ENCODE peak calls at places on chromosomes 11 and 22, in ten cellular contexts. E is endodermal cell, R is A549, O is right cardiac atrium, K is cardiac muscle cell, M is fibroblast of lung, Q is OCI-LY7, C is astrocyte, W is tibial nerve, Z is PC-3. P is an unnamed sample.
A peak's percentile ranks its signal among the peaks of the same experiment; 100 is the strongest.

GRCh38 chr11:123299721-123300120 is 104.7 kb upstream of the CLMP start:
- DNase-seq in E (no peak), R (no peak), O (no peak), K (no peak), M (no peak), Q (no peak), C (no peak), W (no peak), Z (no peak), P (no peak)

GRCh38 chr11:23932485-23932898 is 564.4 kb upstream of the LUZP2 start:
- DNase-seq in E (no peak), R (no peak), O (no peak), K (no peak), M (peak; percentile 31), Q (no peak), C (peak; percentile 80), W (no peak), Z (peak; percentile 4), P (peak; percentile 59)

GRCh38 chr11:69834811-69835800 is 15.9 kb upstream of the FGF3 start:
- DNase-seq in E (peak; percentile 73), R (no peak), O (no peak), K (no peak), M (no peak), Q (no peak), C (no peak), W (no peak), Z (no peak), P (no peak)

GRCh38 chr11:99554232-99554903 is 533.6 kb downstream of the CNTN5 start:
- DNase-seq in E (no peak), R (no peak), O (no peak), K (no peak), M (no peak), Q (no peak), C (no peak), W (no peak), Z (no peak), P (peak; percentile 15)

GRCh38 chr11:2799881-2800654 is 85.5 kb downstream of the CDKN1C start:
- DNase-seq in E (peak; percentile 30), R (no peak), O (peak; percentile 14), K (no peak), M (no peak), Q (no peak), C (no peak), W (peak; percentile 9), Z (no peak), P (no peak)

GRCh38 chr11:19980957-19981669 is 179.2 kb downstream of the DBX1 start:
- DNase-seq in E (no peak), R (peak; percentile 27), O (no peak), K (no peak), M (peak; percentile 86), Q (no peak), C (peak; percentile 69), W (no peak), Z (no peak), P (peak; percentile 82)

GRCh38 chr11:38791346-38791961 is 2193.4 kb upstream of the RAG2 start:
- DNase-seq in E (peak; percentile 60), R (peak; percentile 62), O (no peak), K (peak; percentile 88), M (peak; percentile 80), Q (peak; percentile 65), C (peak; percentile 47), W (no peak), Z (peak; percentile 75), P (peak; percentile 89)

GRCh38 chr11:23755769-23756168 is 741.1 kb upstream of the LUZP2 start:
- DNase-seq in E (no peak), R (no peak), O (no peak), K (no peak), M (peak; percentile 21), Q (no peak), C (no peak), W (no peak), Z (no peak), P (peak; percentile 35)

GRCh38 chr22:19576460-19577421 is 52.5 kb upstream of the CLDN5 start:
- DNase-seq in E (peak; percentile 75), R (no peak), O (peak; percentile 27), K (no peak), M (peak; percentile 15), Q (peak; percentile 4), C (peak; percentile 55), W (no peak), Z (peak; percentile 56), P (peak; percentile 12)

GRCh38 chr11:95698939-95699562 is 90.5 kb downstream of the FAM76B start:
- DNase-seq in E (no peak), R (no peak), O (no peak), K (no peak), M (no peak), Q (no peak), C (no peak), W (no peak), Z (no peak), P (no peak)

GRCh38 chr11:39341461-39341860 is 2118.0 kb downstream of the LRRC4C start:
- DNase-seq in E (no peak), R (no peak), O (no peak), K (no peak), M (no peak), Q (no peak), C (no peak), W (no peak), Z (no peak), P (no peak)

GRCh38 chr22:38795569-38795968 is 1.6 kb upstream of the DNAL4 start:
- DNase-seq in E (no peak), R (no peak), O (no peak), K (no peak), M (no peak), Q (no peak), C (no peak), W (no peak), Z (no peak), P (no peak)

GRCh38 chr11:7657306-7658025 is 15.8 kb downstream of the CYB5R2 start:
- DNase-seq in E (peak; percentile 82), R (peak; percentile 77), O (peak; percentile 69), K (peak; percentile 77), M (peak; percentile 72), Q (no peak), C (peak; percentile 3), W (no peak), Z (peak; percentile 79), P (peak; percentile 85)

GRCh38 chr11:66080055-66080817 is 10.2 kb downstream of the PACS1 start:
- DNase-seq in E (no peak), R (peak; percentile 68), O (peak; percentile 56), K (no peak), M (peak; percentile 81), Q (no peak), C (peak; percentile 74), W (no peak), Z (peak; percentile 87), P (peak; percentile 93)

GRCh38 chr22:39698106-39698505 is 127.6 kb downstream of the CACNA1I start:
- DNase-seq in E (no peak), R (no peak), O (no peak), K (no peak), M (no peak), Q (no peak), C (no peak), W (no peak), Z (no peak), P (no peak)

GRCh38 chr11:68927280-68928107 is 23.8 kb downstream of the IGHMBP2 start:
- DNase-seq in E (no peak), R (no peak), O (no peak), K (no peak), M (peak; percentile 64), Q (peak; percentile 66), C (no peak), W (no peak), Z (no peak), P (peak; percentile 23)

GRCh38 chr11:20116825-20117224 is 43.5 kb downstream of the DBX1 start:
- DNase-seq in E (no peak), R (no peak), O (no peak), K (no peak), M (no peak), Q (no peak), C (no peak), W (no peak), Z (no peak), P (no peak)

GRCh38 chr11:119093951-119094815 is 7.5 kb downstream of the DPAGT1 start:
- DNase-seq in E (peak; percentile 64), R (no peak), O (peak; percentile 39), K (peak; percentile 49), M (peak; percentile 43), Q (peak; percentile 58), C (peak; percentile 26), W (peak; percentile 31), Z (peak; percentile 39), P (peak; percentile 62)

GRCh38 chr11:68518191-68518590 is 57.6 kb downstream of the PPP6R3 start:
- DNase-seq in E (no peak), R (no peak), O (no peak), K (no peak), M (no peak), Q (no peak), C (no peak), W (no peak), Z (no peak), P (no peak)

GRCh38 chr11:45410391-45411215 is 124.5 kb upstream of the SYT13 start:
- DNase-seq in E (peak; percentile 95), R (no peak), O (no peak), K (no peak), M (no peak), Q (no peak), C (no peak), W (no peak), Z (no peak), P (no peak)

GRCh38 chr11:31325162-31325561 is 44.4 kb downstream of the DCDC1 start:
- DNase-seq in E (no peak), R (peak; percentile 9), O (no peak), K (no peak), M (peak; percentile 78), Q (no peak), C (peak; percentile 60), W (no peak), Z (peak; percentile 67), P (peak; percentile 34)

GRCh38 chr11:109223441-109223840 is 198.5 kb upstream of the C11orf87 start:
- DNase-seq in E (no peak), R (no peak), O (no peak), K (no peak), M (no peak), Q (no peak), C (no peak), W (no peak), Z (no peak), P (no peak)
- H3K4me3 ChIP-seq in E (no peak overlapping the region), R (no peak overlapping the region), O (no peak overlapping the region), K (no peak overlapping the region), M (no peak overlapping the region), Q (no peak overlapping the region), C (no peak overlapping the region), W (no peak overlapping the region), Z (no peak overlapping the region), P (no peak overlapping the region)

GRCh38 chr11:58776891-58777451 is 45.2 kb upstream of the GLYAT start:
- DNase-seq in E (no peak), R (no peak), O (no peak), K (no peak), M (no peak), Q (no peak), C (no peak), W (no peak), Z (no peak), P (no peak)
- H3K9me3 ChIP-seq in E (peaks cover 73% of the 10 kb centered on the region), R (no peaks in the 10 kb centered on the region), O (no peaks in the 10 kb centered on the region), K (no peaks in the 10 kb centered on the region), M (no peaks in the 10 kb centered on the region), Q (no peaks in the 10 kb centered on the region), C (no peaks in the 10 kb centered on the region), W (no peaks in the 10 kb centered on the region), Z (no peaks in the 10 kb centered on the region), P (peaks cover 4% of the 10 kb centered on the region)

GRCh38 chr22:37302617-37303555 is 20.6 kb downstream of the CYTH4 start:
- DNase-seq in E (no peak), R (no peak), O (no peak), K (no peak), M (no peak), Q (no peak), C (no peak), W (no peak), Z (no peak), P (no peak)
- H3K4me1 ChIP-seq in E (no peaks in the 10 kb centered on the region), R (peaks cover 47% of the 10 kb centered on the region), O (peaks cover 3% of the 10 kb centered on the region), K (peaks cover 9% of the 10 kb centered on the region), M (peaks cover 32% of the 10 kb centered on the region), Q (peaks cover 21% of the 10 kb centered on the region), C (peaks cover 53% of the 10 kb centered on the region), W (peaks cover 29% of the 10 kb centered on the region), Z (peaks cover 48% of the 10 kb centered on the region), P (peaks cover 34% of the 10 kb centered on the region)

GRCh38 chr11:43542734-43543133 is 137.8 kb upstream of the HSD17B12 start:
- DNase-seq in E (no peak), R (no peak), O (no peak), K (peak; percentile 25), M (no peak), Q (no peak), C (no peak), W (no peak), Z (no peak), P (no peak)
- H3K4me3 ChIP-seq in E (no peak overlapping the region), R (no peak overlapping the region), O (no peak overlapping the region), K (no peak overlapping the region), M (no peak overlapping the region), Q (no peak overlapping the region), C (no peak overlapping the region), W (no peak overlapping the region), Z (no peak overlapping the region), P (no peak overlapping the region)